ENCODE peak calls at places on chromosomes 11 and 22, in eight cellular contexts. D is left ventricle myocardium inferior; M is spleen; V is GM23338; P is effector memory CD4-positive, alpha-beta T cell; Q is cardiac muscle cell; B is DND-41; O is GM23248. C is an unnamed sample.

GRCh38 chr11:20068691-20069090 is 91.6 kb downstream of the DBX1 start:
- DNase-seq in D (no peak), M (no peak), V (no peak), P (no peak), Q (no peak), B (no peak), O (no peak), C (no peak)

GRCh38 chr11:17792161-17792560 is 57.6 kb downstream of the KCNC1 start:
- DNase-seq in D (no peak), M (no peak), V (no peak), P (no peak), Q (no peak), B (no peak), O (no peak), C (no peak)

GRCh38 chr22:49079027-49079725 is 748.5 kb downstream of the BRD1 start:
- DNase-seq in D (no peak), M (no peak), V (no peak), P (no peak), Q (no peak), B (no peak), O (no peak), C (peak)

GRCh38 chr11:33690290-33691050 is 10.2 kb downstream of the C11orf91 start:
- DNase-seq in D (peak), M (no peak), V (no peak), P (no peak), Q (no peak), B (no peak), O (peak), C (peak)

GRCh38 chr11:32088117-32088941 is 2.5 kb upstream of the RCN1 start:
- DNase-seq in D (peak), M (no peak), V (no peak), P (no peak), Q (peak), B (peak), O (peak), C (no peak)

GRCh38 chr22:46064236-46064965 is 85.9 kb upstream of the PPARA start:
- DNase-seq in D (peak), M (peak), V (no peak), P (no peak), Q (no peak), B (no peak), O (peak), C (peak)

GRCh38 chr11:3225159-3225758 is 6.6 kb upstream of the MRGPRG start:
- DNase-seq in D (no peak), M (peak), V (no peak), P (no peak), Q (no peak), B (no peak), O (no peak), C (peak)

GRCh38 chr11:1768141-1768469 is 4.4 kb upstream of the CTSD start:
- DNase-seq in D (no peak), M (no peak), V (no peak), P (no peak), Q (no peak), B (no peak), O (no peak), C (no peak)

GRCh38 chr11:111779118-111779517 is 12.9 kb upstream of the PPP2R1B start:
- DNase-seq in D (no peak), M (no peak), V (no peak), P (no peak), Q (no peak), B (no peak), O (no peak), C (no peak)

GRCh38 chr11:111778047-111778558 is 11.9 kb upstream of the PPP2R1B start:
- DNase-seq in D (no peak), M (no peak), V (no peak), P (no peak), Q (no peak), B (no peak), O (no peak), C (no peak)

GRCh38 chr11:111775024-111775710 is 9.0 kb upstream of the PPP2R1B start:
- DNase-seq in D (peak), M (no peak), V (no peak), P (no peak), Q (no peak), B (no peak), O (peak), C (no peak)

GRCh38 chr11:111777094-111778046 is 11.2 kb upstream of the PPP2R1B start:
- DNase-seq in D (no peak), M (no peak), V (peak), P (no peak), Q (peak), B (peak), O (peak), C (no peak)

GRCh38 chr11:111776398-111777093 is 10.4 kb upstream of the PPP2R1B start:
- DNase-seq in D (no peak), M (no peak), V (no peak), P (no peak), Q (no peak), B (no peak), O (no peak), C (no peak)
- H3K27ac ChIP-seq in D (no peak), M (peak), V (no peak), P (no peak), Q (no peak), B (no peak), O (no peak), C (no peak)

DNA sequence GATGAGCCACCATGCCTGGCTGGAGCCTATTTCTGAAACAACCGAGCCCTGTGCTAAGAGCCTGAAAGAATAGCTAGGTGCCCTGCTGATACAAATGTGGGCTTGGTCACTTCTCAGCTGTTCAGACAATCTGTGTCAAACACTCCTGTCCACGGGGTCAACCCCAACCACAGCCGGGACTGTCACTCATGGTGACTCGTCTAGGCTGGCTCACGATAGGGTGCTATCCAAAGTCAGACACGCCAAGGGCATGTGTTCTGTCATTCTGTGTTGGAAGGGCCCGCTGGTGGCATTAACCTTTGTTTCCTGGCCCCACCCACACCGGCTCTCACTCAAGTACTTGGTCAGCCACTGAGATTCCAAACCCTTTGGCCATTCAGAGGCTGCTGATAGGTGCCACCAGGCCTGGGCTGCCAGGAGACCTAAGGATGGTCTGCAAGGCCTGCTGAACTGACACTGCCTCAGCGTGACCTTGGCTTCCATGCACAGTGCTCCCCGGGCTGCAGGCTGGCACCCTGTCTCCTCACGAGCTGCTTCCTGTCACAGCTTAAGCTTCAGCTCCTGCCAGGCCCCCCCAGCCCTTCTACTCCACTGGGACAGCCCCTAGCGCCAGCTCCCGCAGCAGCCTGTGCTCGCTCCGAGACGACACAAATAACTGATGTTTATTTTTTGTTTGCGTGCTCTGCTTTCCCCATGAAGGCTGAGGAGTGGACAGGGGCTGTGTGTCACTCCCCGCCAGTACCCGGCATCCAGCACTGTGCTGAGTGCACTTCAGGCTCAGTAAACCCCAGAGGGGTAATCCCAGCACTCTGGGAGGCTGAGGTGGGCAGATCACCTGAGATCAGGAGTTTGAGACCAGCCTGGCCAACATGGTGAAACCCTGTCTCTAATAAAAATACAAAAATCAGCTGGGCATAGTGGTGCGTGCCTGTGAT is 14.3 kb upstream of the CDC42BPG start:
- DNase-seq in D (peak), M (peak), V (no peak), P (peak), Q (no peak), B (peak), O (no peak), C (peak)
- H3K27ac ChIP-seq in D (peak), M (peak), V (no peak), P (peak), Q (no peak), B (peak), O (no peak), C (peak)

DNA sequence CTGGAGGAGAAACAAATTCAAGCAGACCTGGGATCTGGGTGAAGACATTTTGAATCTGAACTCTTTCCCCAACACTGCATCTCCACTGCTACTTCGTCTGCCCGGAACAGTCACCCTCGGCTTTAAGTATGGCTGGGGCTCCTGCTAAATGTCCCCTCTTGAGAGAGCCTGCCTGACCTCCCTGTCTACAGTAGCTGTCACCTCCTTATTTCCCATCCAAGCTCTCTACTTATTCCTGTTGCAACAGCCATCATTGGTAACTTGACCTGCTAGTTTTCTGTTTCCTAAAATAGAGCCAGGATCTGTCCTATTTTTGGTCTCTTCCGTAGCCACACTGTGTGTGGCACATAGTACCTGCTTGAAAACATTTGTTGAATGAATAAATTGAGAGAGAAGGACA is 26.8 kb upstream of the TSPAN18 start:
- DNase-seq in D (no peak), M (no peak), V (no peak), P (no peak), Q (peak), B (no peak), O (no peak), C (no peak)
- H3K27ac ChIP-seq in D (peak), M (no peak), V (no peak), P (no peak), Q (peak), B (no peak), O (no peak), C (peak)

DNA sequence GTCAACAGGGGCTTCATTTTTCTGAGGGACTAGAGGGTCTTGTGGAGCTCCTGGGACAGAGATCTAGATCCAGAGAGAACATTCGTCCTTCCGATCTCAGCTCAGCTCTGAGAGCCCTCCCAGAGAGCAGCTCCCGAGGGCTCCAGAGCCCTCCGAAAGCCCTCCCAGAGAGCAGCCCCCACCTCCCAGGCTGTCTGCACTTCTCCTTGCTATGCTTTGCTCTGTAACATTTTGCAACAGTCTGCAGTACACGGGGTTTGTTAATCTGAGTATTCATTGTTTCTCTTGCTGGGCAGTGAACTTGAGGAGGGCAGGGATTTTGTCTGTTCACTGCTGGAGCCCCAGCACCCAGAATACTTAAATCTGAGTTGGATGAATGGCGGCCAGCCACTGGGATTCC is 2.6 kb downstream of the GGA1 start:
- DNase-seq in D (no peak), M (no peak), V (no peak), P (no peak), Q (no peak), B (no peak), O (no peak), C (no peak)
- H3K27ac ChIP-seq in D (peak), M (peak), V (no peak), P (no peak), Q (no peak), B (no peak), O (no peak), C (no peak)

DNA sequence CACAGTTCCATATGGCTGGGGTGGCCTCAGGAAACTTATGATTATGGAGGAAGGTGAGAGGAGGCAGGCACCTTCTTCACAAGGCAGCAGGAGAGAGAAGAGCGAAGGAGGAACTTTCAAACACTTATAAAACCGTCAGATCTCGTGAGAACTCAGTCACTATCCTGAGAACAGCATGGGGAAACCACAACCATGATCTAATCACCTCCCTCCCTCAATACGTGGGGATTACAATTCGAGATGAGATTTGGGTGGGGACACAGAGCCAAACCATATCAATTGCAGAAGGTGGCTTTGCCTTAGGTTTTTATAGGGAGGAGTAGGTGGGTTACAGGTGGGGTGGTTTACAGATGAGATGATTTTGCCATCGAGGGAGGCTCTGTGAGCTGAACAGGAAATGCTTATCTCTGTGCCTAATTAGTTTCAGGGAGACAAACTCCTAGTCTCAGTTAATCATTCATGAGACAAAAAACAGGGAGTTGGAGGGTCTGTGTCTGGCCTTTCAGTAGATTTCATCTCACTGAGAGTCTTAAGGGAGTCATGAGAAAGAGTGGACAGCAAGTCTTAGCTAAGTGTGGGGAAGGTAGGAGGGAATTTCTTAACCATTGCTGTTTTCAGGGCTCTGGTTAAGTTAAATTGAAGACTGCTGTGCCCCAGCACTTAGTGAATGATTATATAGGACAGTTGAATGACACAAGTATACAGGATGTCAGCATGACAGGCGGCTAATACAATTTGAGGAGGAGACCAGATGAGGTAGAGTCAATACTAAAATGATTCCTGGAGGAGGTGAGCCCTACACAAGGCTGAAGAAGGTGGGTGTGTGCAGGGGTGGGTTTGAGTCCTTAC is 47.7 kb downstream of the CWC15 start:
- DNase-seq in D (no peak), M (no peak), V (no peak), P (no peak), Q (no peak), B (no peak), O (peak), C (no peak)
- H3K27ac ChIP-seq in D (peak), M (peak), V (no peak), P (no peak), Q (no peak), B (peak), O (peak), C (peak)

DNA sequence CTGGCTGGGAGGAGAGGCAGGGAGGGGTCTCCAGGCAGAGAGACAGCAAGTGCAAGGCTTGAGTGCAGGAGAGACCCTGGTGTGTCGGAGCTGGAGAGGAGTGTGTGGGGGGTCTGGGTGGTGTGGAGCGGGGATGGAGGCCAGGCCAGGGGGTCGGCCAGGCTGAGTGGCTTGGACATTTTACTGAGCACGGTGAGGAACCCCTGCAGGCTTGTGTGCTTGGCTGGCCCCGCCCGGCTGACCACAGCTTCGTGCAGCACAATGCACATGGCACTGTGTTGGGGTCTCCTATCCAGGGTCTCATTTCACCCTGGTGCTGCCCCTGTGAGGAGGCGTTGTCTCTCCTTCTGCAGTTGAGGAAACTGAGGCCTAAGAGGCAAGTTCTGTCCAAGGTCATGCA is 5.6 kb downstream of the MYEOV start:
- DNase-seq in D (no peak), M (peak), V (no peak), P (no peak), Q (no peak), B (no peak), O (no peak), C (no peak)
- H3K27ac ChIP-seq in D (peak), M (no peak), V (no peak), P (no peak), Q (no peak), B (no peak), O (peak), C (no peak)

DNA sequence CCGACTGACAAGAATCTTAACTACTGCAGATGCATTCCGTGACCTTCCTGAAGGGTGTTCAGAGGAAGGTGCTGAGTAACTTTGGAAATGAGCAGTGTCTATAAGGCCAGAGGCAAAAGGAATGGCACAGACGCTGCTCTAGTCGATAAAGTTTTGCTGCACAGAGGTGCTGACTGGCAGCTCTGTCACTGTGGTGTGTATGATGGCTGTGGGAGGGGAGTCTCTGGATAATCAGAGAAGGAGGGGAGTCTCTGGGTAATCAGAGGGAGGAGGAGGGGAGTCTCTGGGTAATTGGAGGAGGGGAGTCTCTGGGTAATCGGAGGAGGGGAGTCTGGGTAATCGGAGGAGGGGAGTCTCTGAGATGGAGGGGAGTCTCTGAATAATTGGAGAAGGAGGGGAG is 18.4 kb downstream of the PTDSS2 start:
- DNase-seq in D (no peak), M (no peak), V (peak), P (no peak), Q (peak), B (no peak), O (no peak), C (no peak)
- H3K27ac ChIP-seq in D (peak), M (peak), V (peak), P (no peak), Q (peak), B (no peak), O (peak), C (peak)

GRCh38 chr11:86196291-86196690 is 48.3 kb upstream of the EED start:
- DNase-seq in D (no peak), M (no peak), V (no peak), P (no peak), Q (no peak), B (no peak), O (no peak), C (no peak)

GRCh38 chr11:86191874-86192273 is 52.7 kb upstream of the EED start:
- DNase-seq in D (no peak), M (no peak), V (no peak), P (no peak), Q (no peak), B (no peak), O (no peak), C (no peak)

GRCh38 chr11:86193297-86194095 is 51.1 kb upstream of the EED start:
- DNase-seq in D (peak), M (peak), V (peak), P (peak), Q (peak), B (peak), O (peak), C (peak)

GRCh38 chr11:86194998-86195397 is 49.6 kb upstream of the EED start:
- DNase-seq in D (no peak), M (no peak), V (no peak), P (no peak), Q (no peak), B (no peak), O (no peak), C (no peak)

DNA sequence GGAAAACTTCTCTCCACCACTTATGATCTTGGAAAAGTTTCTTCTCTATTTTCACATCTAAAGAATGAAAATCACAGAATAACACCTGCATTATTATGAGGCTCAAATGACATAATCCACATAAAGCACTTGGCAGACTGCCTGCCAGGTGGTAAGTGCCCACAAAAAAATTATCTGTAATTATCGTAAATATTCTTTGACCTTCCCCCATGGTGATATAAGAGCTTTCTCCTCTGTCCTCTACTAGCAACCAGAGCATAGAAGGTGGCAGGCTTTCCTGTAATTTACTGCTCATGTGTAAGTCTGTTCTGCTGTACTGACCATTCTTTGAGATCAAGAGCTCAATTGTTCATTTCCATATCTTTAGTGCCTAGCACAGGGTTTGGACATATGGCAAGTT is 51.7 kb upstream of the EED start:
- DNase-seq in D (no peak), M (no peak), V (no peak), P (no peak), Q (no peak), B (no peak), O (no peak), C (no peak)
- H3K27ac ChIP-seq in D (peak), M (peak), V (no peak), P (no peak), Q (no peak), B (no peak), O (no peak), C (peak)

DNA sequence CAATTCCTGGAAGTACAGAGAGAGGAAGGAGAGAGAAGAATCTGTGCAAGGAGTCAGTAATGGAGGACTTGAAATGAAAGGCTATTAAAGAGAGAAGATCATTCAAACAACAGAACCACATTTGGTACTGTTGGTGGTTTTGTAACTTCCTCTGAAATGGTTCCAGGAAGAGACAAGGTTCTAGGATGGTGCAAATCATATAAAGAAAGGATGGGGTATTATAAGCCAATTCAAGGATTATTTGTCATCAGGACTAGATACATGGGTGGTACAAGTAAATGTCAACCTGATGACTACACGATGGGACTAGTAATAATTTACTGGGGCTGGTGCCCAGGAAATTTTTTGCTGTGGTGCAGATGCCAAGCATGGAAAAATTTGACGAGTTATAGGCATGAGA is 28.9 kb upstream of the TMA7B start:
- DNase-seq in D (no peak), M (no peak), V (no peak), P (no peak), Q (no peak), B (no peak), O (no peak), C (no peak)
- H3K27ac ChIP-seq in D (no peak), M (peak), V (no peak), P (peak), Q (no peak), B (peak), O (no peak), C (no peak)

C was measured in sigmoid colon.